ENCODE peak calls at places on chromosomes 2 and 18, in six cellular contexts. E is prostate gland, H is coronary artery, O is GM23248, X is PC-3, N is cardiac muscle cell. R is an unnamed sample.

GRCh38 chr2:181054843-181055242 is 74.4 kb downstream of the UBE2E3 start:
- DNase-seq in E (no peak), H (no peak), O (no peak), X (no peak), N (peak; percentile 17), R (no peak)

GRCh38 chr18:4524096-4524495 is 69.0 kb upstream of the DLGAP1 start:
- DNase-seq in E (no peak), H (no peak), O (no peak), X (no peak), N (no peak), R (no peak)

GRCh38 chr18:68406761-68407160 is 308.1 kb downstream of the TMX3 start:
- DNase-seq in E (no peak), H (no peak), O (peak; percentile 50), X (peak; percentile 35), N (no peak), R (no peak)

GRCh38 chr2:240631561-240632290 is 6.4 kb downstream of the GPR35 start:
- DNase-seq in E (no peak), H (peak; percentile 55), O (no peak), X (no peak), N (no peak), R (no peak)

GRCh38 chr2:118119158-118119715 is 31.0 kb downstream of the INSIG2 start:
- DNase-seq in E (no peak), H (no peak), O (peak; percentile 13), X (no peak), N (peak; percentile 53), R (no peak)

GRCh38 chr2:156399224-156399949 is 36.8 kb upstream of the GPD2 start:
- DNase-seq in E (peak; percentile 6), H (no peak), O (peak; percentile 59), X (peak; percentile 62), N (peak; percentile 47), R (no peak)

GRCh38 chr2:70942900-70943871 is 7.5 kb downstream of the ATP6V1B1 start:
- DNase-seq in E (no peak), H (peak; percentile 70), O (no peak), X (no peak), N (no peak), R (peak; percentile 4)

GRCh38 chr18:8661754-8662573 is 43.4 kb upstream of the MTCL1 start:
- DNase-seq in E (no peak), H (no peak), O (peak; percentile 47), X (peak; percentile 53), N (peak; percentile 52), R (no peak)

GRCh38 chr2:62196278-62196901 is 475 bp downstream of the B3GNT2 start:
- DNase-seq in E (peak; percentile 33), H (peak; percentile 80), O (peak; percentile 34), X (peak; percentile 44), N (no peak), R (no peak)

GRCh38 chr2:17628349-17629261 is 88.1 kb downstream of the VSNL1 start:
- DNase-seq in E (no peak), H (no peak), O (no peak), X (no peak), N (no peak), R (no peak)

GRCh38 chr18:63534615-63535014 is 7.6 kb upstream of the SERPINB12 start:
- DNase-seq in E (no peak), H (no peak), O (no peak), X (no peak), N (no peak), R (no peak)

GRCh38 chr2:105409717-105410116 is 10.9 kb upstream of the FHL2 start:
- DNase-seq in E (peak; percentile 91), H (peak; percentile 95), O (peak; percentile 96), X (peak; percentile 95), N (peak; percentile 96), R (peak; percentile 66)

GRCh38 chr2:157895531-157895930 is 19.4 kb upstream of the ACVR1 start:
- DNase-seq in E (no peak), H (no peak), O (peak; percentile 85), X (peak; percentile 36), N (no peak), R (no peak)

GRCh38 chr2:238696323-238696722 is 151.6 kb upstream of the TWIST2 start:
- DNase-seq in E (no peak), H (peak; percentile 31), O (no peak), X (no peak), N (no peak), R (no peak)

GRCh38 chr2:238694136-238694755 is 153.6 kb upstream of the TWIST2 start:
- DNase-seq in E (no peak), H (peak; percentile 45), O (no peak), X (no peak), N (no peak), R (no peak)

GRCh38 chr2:238697193-238698191 is 150.4 kb upstream of the TWIST2 start:
- DNase-seq in E (no peak), H (peak; percentile 67), O (no peak), X (no peak), N (no peak), R (no peak)

GRCh38 chr2:238696786-238697185 is 151.1 kb upstream of the TWIST2 start:
- DNase-seq in E (no peak), H (no peak), O (no peak), X (no peak), N (no peak), R (no peak)

DNA sequence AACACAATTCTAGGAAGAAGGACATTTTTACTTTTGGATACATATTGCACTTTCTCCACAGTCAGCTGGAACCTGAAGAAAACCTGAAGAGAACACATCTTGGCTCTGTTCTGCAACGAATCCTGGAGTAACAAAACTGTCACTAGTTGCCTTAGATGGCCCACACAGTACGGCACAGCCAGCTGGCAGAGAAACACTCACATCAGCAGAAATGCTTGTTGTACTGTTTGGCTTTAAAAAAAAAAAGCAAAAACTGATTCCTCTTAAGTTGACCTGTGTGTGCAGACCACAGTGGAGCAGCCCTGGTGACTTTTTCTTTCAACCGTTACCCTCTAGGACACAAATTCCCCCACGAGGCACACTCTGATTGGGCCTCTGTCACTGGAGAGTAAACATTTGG is 152.3 kb upstream of the TWIST2 start:
- DNase-seq in E (peak; percentile 43), H (no peak), O (peak; percentile 10), X (no peak), N (no peak), R (no peak)
- H3K27ac ChIP-seq in E (no peak overlapping the region), H (no peak overlapping the region), O (no peak overlapping the region), X (no peak overlapping the region), N (no peak overlapping the region), R (no peak overlapping the region)

GRCh38 chr2:187577310-187577709 is 23.1 kb upstream of the TFPI start:
- DNase-seq in E (no peak), H (no peak), O (no peak), X (peak; percentile 30), N (peak; percentile 34), R (no peak)

GRCh38 chr2:187586091-187586632 is 31.9 kb upstream of the TFPI start:
- DNase-seq in E (no peak), H (no peak), O (peak; percentile 68), X (peak; percentile 56), N (peak; percentile 87), R (no peak)

GRCh38 chr2:187576906-187577305 is 22.7 kb upstream of the TFPI start:
- DNase-seq in E (no peak), H (no peak), O (no peak), X (no peak), N (peak; percentile 27), R (no peak)

GRCh38 chr2:187580462-187581124 is 26.4 kb upstream of the TFPI start:
- DNase-seq in E (no peak), H (no peak), O (peak; percentile 85), X (peak; percentile 86), N (peak; percentile 88), R (peak; percentile 55)

DNA sequence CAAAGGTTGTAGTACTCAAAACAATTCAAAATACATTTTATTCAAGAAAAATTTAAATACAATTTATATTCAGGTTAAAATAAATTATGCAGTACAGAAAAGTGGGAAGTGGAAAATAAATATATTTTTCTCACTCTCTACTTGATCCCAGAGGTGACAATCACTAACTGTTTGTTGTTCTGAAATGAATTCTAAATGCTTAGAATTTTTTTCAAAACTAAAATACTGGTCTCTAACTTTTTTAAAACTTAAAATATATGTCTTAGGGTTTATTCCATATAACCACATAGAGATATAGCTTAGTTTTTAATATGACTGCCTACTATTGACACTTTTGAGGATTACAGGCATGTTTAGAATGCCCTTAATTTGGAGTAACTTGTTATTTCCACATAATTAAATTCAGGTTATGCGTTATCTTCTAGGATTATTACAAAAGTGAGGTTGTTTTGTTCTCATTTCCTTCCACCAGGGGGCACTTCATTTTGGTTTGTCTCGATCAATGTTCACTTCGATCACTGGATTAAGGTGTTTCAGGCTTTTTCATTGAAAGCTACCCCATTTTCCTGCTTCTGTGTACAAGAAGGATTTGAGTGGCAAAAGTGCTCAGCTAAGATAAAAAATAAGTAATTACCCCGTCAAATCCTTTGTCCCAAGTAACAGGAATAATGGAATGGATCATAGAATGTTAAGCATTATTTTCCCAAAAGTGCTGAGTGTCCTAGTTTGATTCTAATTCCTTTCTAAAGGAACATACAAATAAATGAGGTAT is 27.1 kb upstream of the TFPI start:
- DNase-seq in E (no peak), H (no peak), O (peak; percentile 58), X (peak; percentile 75), N (peak; percentile 69), R (no peak)
- H3K4me3 ChIP-seq in E (no peak overlapping the region), H (peak overlapping the region; percentile 60), O (peak overlapping the region; percentile 58), X (peak overlapping the region; percentile 35), N (no peak overlapping the region), R (no peak overlapping the region)

GRCh38 chr2:217840522-217840921 is 162.3 kb downstream of the TNS1 start:
- DNase-seq in E (no peak), H (no peak), O (no peak), X (no peak), N (no peak), R (no peak)

GRCh38 chr2:217844696-217845095 is 158.1 kb downstream of the TNS1 start:
- DNase-seq in E (no peak), H (no peak), O (no peak), X (no peak), N (no peak), R (no peak)

GRCh38 chr2:217839750-217840107 is 163.1 kb downstream of the TNS1 start:
- DNase-seq in E (no peak), H (no peak), O (no peak), X (no peak), N (no peak), R (no peak)

GRCh38 chr2:217843353-217843752 is 159.4 kb downstream of the TNS1 start:
- DNase-seq in E (no peak), H (no peak), O (no peak), X (no peak), N (peak; percentile 56), R (no peak)

DNA sequence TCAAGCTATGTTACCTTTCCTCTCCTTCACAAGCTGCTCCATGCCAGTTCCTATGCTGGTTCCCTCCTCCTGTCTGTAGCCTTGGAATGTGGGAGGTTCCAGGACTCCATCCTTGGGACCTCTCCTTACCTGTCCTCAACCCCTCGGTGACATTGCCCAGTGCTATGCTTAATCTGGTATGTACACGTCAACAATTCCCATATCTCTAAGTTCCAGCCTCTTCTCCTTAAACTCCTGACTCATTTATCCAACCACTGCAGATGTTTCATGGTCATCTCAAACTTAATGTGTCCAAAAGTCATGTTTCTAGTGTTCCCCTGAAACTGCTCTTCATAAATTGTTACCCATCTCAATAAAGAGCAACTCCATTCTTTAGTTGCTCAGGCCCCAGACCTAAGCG is 160.8 kb downstream of the TNS1 start:
- DNase-seq in E (no peak), H (no peak), O (no peak), X (no peak), N (no peak), R (no peak)
- H3K27ac ChIP-seq in E (no peak overlapping the region), H (peak overlapping the region; percentile 97), O (no peak overlapping the region), X (no peak overlapping the region), N (no peak overlapping the region), R (no peak overlapping the region)

DNA sequence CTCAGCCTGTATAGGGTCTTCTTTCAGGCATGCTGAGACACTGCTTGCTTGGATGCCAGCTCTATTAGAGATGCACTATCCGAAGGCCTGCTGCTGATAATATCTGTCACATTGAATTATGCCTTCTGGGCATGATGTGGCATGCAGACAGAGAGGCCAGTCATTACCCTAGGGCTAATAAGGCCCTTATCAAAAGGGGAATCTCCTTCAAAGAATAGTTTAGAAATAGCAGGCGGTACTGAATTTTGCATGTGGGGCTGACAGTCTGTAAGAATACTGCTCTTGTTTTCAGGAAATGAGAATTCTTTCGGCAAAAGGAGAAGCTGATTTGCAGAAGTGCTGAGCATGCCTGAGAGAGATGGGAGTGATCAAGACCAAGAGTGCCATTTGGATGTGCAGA is 13.1 kb upstream of the LHCGR start:
- DNase-seq in E (no peak), H (no peak), O (no peak), X (no peak), N (no peak), R (no peak)
- H3K4me3 ChIP-seq in E (no peak overlapping the region), H (no peak overlapping the region), O (no peak overlapping the region), X (no peak overlapping the region), N (no peak overlapping the region), R (no peak overlapping the region)

R was measured in AG04450.